ENCODE peak calls at places on chromosomes 13 and 19, in four cellular contexts. One of them, this sample, is unnamed.
A peak's percentile ranks its signal among the peaks of the same experiment; 100 is the strongest.

GRCh38 chr19:1400281-1401137 is 833 bp downstream of the GAMT start:
- DNase-seq in AG20443: peak; percentile 57
- DNase-seq in activated T-helper 1 cell treated with anti-CD3 and anti-CD28 coated beads, Interleukin-12 subunit alpha, Interleukin-12 subunit beta, Interleukin-2, Interleukin-4 antibody, amounts not matched to agents 30 ng/mL and 10 ng/mL and 1 ng/mL, durations not matched to agents 14 hours and 24 hours and 36 hours: no peak
- DNase-seq in nucleus accumbens: no peak
- DNase-seq in this sample: no peak

GRCh38 chr13:31927219-31927653 is 104.3 kb upstream of the FRY start:
- DNase-seq in AG20443: no peak
- DNase-seq in activated T-helper 1 cell treated with anti-CD3 and anti-CD28 coated beads, Interleukin-12 subunit alpha, Interleukin-12 subunit beta, Interleukin-2, Interleukin-4 antibody, amounts not matched to agents 30 ng/mL and 10 ng/mL and 1 ng/mL, durations not matched to agents 14 hours and 24 hours and 36 hours: no peak
- DNase-seq in nucleus accumbens: no peak
- DNase-seq in this sample: no peak

GRCh38 chr13:110475550-110476219 is 85.8 kb downstream of the RAB20 start:
- DNase-seq in AG20443: no peak
- DNase-seq in activated T-helper 1 cell treated with anti-CD3 and anti-CD28 coated beads, Interleukin-12 subunit alpha, Interleukin-12 subunit beta, Interleukin-2, Interleukin-4 antibody, amounts not matched to agents 30 ng/mL and 10 ng/mL and 1 ng/mL, durations not matched to agents 14 hours and 24 hours and 36 hours: no peak
- DNase-seq in nucleus accumbens: no peak
- DNase-seq in this sample: no peak

GRCh38 chr13:28820099-28821051 is at the start of gene MTUS2:
- DNase-seq in AG20443: no peak
- DNase-seq in activated T-helper 1 cell treated with anti-CD3 and anti-CD28 coated beads, Interleukin-12 subunit alpha, Interleukin-12 subunit beta, Interleukin-2, Interleukin-4 antibody, amounts not matched to agents 30 ng/mL and 10 ng/mL and 1 ng/mL, durations not matched to agents 14 hours and 24 hours and 36 hours: no peak
- DNase-seq in nucleus accumbens: peak; percentile 27
- DNase-seq in this sample: no peak

GRCh38 chr13:39888865-39889810 is 233.7 kb downstream of the COG6 start:
- DNase-seq in AG20443: no peak
- DNase-seq in activated T-helper 1 cell treated with anti-CD3 and anti-CD28 coated beads, Interleukin-12 subunit alpha, Interleukin-12 subunit beta, Interleukin-2, Interleukin-4 antibody, amounts not matched to agents 30 ng/mL and 10 ng/mL and 1 ng/mL, durations not matched to agents 14 hours and 24 hours and 36 hours: no peak
- DNase-seq in nucleus accumbens: no peak
- DNase-seq in this sample: no peak

GRCh38 chr13:47168086-47168485 is 271.2 kb upstream of the HTR2A start:
- DNase-seq in AG20443: no peak
- DNase-seq in activated T-helper 1 cell treated with anti-CD3 and anti-CD28 coated beads, Interleukin-12 subunit alpha, Interleukin-12 subunit beta, Interleukin-2, Interleukin-4 antibody, amounts not matched to agents 30 ng/mL and 10 ng/mL and 1 ng/mL, durations not matched to agents 14 hours and 24 hours and 36 hours: no peak
- DNase-seq in nucleus accumbens: no peak
- DNase-seq in this sample: no peak

GRCh38 chr13:113591750-113592149 is 7.2 kb downstream of the TFDP1 start:
- DNase-seq in AG20443: no peak
- DNase-seq in activated T-helper 1 cell treated with anti-CD3 and anti-CD28 coated beads, Interleukin-12 subunit alpha, Interleukin-12 subunit beta, Interleukin-2, Interleukin-4 antibody, amounts not matched to agents 30 ng/mL and 10 ng/mL and 1 ng/mL, durations not matched to agents 14 hours and 24 hours and 36 hours: no peak
- DNase-seq in nucleus accumbens: no peak
- DNase-seq in this sample: no peak

GRCh38 chr19:44592451-44592890 is 20.9 kb upstream of the IGSF23 start:
- DNase-seq in AG20443: no peak
- DNase-seq in activated T-helper 1 cell treated with anti-CD3 and anti-CD28 coated beads, Interleukin-12 subunit alpha, Interleukin-12 subunit beta, Interleukin-2, Interleukin-4 antibody, amounts not matched to agents 30 ng/mL and 10 ng/mL and 1 ng/mL, durations not matched to agents 14 hours and 24 hours and 36 hours: no peak
- DNase-seq in nucleus accumbens: no peak
- DNase-seq in this sample: no peak

GRCh38 chr19:41328157-41328817 is 18.3 kb downstream of the CCDC97 start:
- DNase-seq in AG20443: no peak
- DNase-seq in activated T-helper 1 cell treated with anti-CD3 and anti-CD28 coated beads, Interleukin-12 subunit alpha, Interleukin-12 subunit beta, Interleukin-2, Interleukin-4 antibody, amounts not matched to agents 30 ng/mL and 10 ng/mL and 1 ng/mL, durations not matched to agents 14 hours and 24 hours and 36 hours: peak; percentile 35
- DNase-seq in nucleus accumbens: no peak
- DNase-seq in this sample: peak; percentile 47

GRCh38 chr13:95388420-95389079 is 87.3 kb upstream of the ABCC4 start:
- DNase-seq in AG20443: no peak
- DNase-seq in activated T-helper 1 cell treated with anti-CD3 and anti-CD28 coated beads, Interleukin-12 subunit alpha, Interleukin-12 subunit beta, Interleukin-2, Interleukin-4 antibody, amounts not matched to agents 30 ng/mL and 10 ng/mL and 1 ng/mL, durations not matched to agents 14 hours and 24 hours and 36 hours: no peak
- DNase-seq in nucleus accumbens: no peak
- DNase-seq in this sample: no peak

GRCh38 chr13:73677041-73677589 is 457.1 kb downstream of the KLF12 start:
- DNase-seq in AG20443: peak; percentile 19
- DNase-seq in activated T-helper 1 cell treated with anti-CD3 and anti-CD28 coated beads, Interleukin-12 subunit alpha, Interleukin-12 subunit beta, Interleukin-2, Interleukin-4 antibody, amounts not matched to agents 30 ng/mL and 10 ng/mL and 1 ng/mL, durations not matched to agents 14 hours and 24 hours and 36 hours: no peak
- DNase-seq in nucleus accumbens: no peak
- DNase-seq in this sample: no peak

GRCh38 chr19:38263696-38264485 is 482 bp upstream of the SPINT2 start:
- DNase-seq in AG20443: peak; percentile 78
- DNase-seq in activated T-helper 1 cell treated with anti-CD3 and anti-CD28 coated beads, Interleukin-12 subunit alpha, Interleukin-12 subunit beta, Interleukin-2, Interleukin-4 antibody, amounts not matched to agents 30 ng/mL and 10 ng/mL and 1 ng/mL, durations not matched to agents 14 hours and 24 hours and 36 hours: peak; percentile 74
- DNase-seq in nucleus accumbens: no peak
- DNase-seq in this sample: peak; percentile 75

GRCh38 chr19:34359954-34360315 is 5.1 kb upstream of the GPI start:
- DNase-seq in AG20443: no peak
- DNase-seq in activated T-helper 1 cell treated with anti-CD3 and anti-CD28 coated beads, Interleukin-12 subunit alpha, Interleukin-12 subunit beta, Interleukin-2, Interleukin-4 antibody, amounts not matched to agents 30 ng/mL and 10 ng/mL and 1 ng/mL, durations not matched to agents 14 hours and 24 hours and 36 hours: no peak
- DNase-seq in nucleus accumbens: no peak
- DNase-seq in this sample: no peak

GRCh38 chr13:30421093-30422055 is 919 bp upstream of the UBE2L5 start:
- DNase-seq in AG20443: peak; percentile 93
- DNase-seq in activated T-helper 1 cell treated with anti-CD3 and anti-CD28 coated beads, Interleukin-12 subunit alpha, Interleukin-12 subunit beta, Interleukin-2, Interleukin-4 antibody, amounts not matched to agents 30 ng/mL and 10 ng/mL and 1 ng/mL, durations not matched to agents 14 hours and 24 hours and 36 hours: peak; percentile 37
- DNase-seq in nucleus accumbens: peak; percentile 72
- DNase-seq in this sample: peak; percentile 45

GRCh38 chr19:44725684-44726083 is 22.8 kb upstream of the BCL3 start:
- DNase-seq in AG20443: no peak
- DNase-seq in activated T-helper 1 cell treated with anti-CD3 and anti-CD28 coated beads, Interleukin-12 subunit alpha, Interleukin-12 subunit beta, Interleukin-2, Interleukin-4 antibody, amounts not matched to agents 30 ng/mL and 10 ng/mL and 1 ng/mL, durations not matched to agents 14 hours and 24 hours and 36 hours: no peak
- DNase-seq in nucleus accumbens: no peak
- DNase-seq in this sample: no peak

GRCh38 chr19:1250374-1251232 is 2.2 kb downstream of the MIDN start:
- DNase-seq in AG20443: no peak
- DNase-seq in activated T-helper 1 cell treated with anti-CD3 and anti-CD28 coated beads, Interleukin-12 subunit alpha, Interleukin-12 subunit beta, Interleukin-2, Interleukin-4 antibody, amounts not matched to agents 30 ng/mL and 10 ng/mL and 1 ng/mL, durations not matched to agents 14 hours and 24 hours and 36 hours: no peak
- DNase-seq in nucleus accumbens: peak; percentile 43
- DNase-seq in this sample: no peak

GRCh38 chr13:34469212-34469983 is 472.7 kb upstream of the NBEA start:
- DNase-seq in AG20443: no peak
- DNase-seq in activated T-helper 1 cell treated with anti-CD3 and anti-CD28 coated beads, Interleukin-12 subunit alpha, Interleukin-12 subunit beta, Interleukin-2, Interleukin-4 antibody, amounts not matched to agents 30 ng/mL and 10 ng/mL and 1 ng/mL, durations not matched to agents 14 hours and 24 hours and 36 hours: no peak
- DNase-seq in nucleus accumbens: no peak
- DNase-seq in this sample: no peak

GRCh38 chr13:96680898-96681297 is 313.4 kb downstream of the OXGR1 start:
- DNase-seq in AG20443: no peak
- DNase-seq in activated T-helper 1 cell treated with anti-CD3 and anti-CD28 coated beads, Interleukin-12 subunit alpha, Interleukin-12 subunit beta, Interleukin-2, Interleukin-4 antibody, amounts not matched to agents 30 ng/mL and 10 ng/mL and 1 ng/mL, durations not matched to agents 14 hours and 24 hours and 36 hours: no peak
- DNase-seq in nucleus accumbens: no peak
- DNase-seq in this sample: no peak

GRCh38 chr13:27168870-27169525 is 2.6 kb downstream of the USP12 start:
- DNase-seq in AG20443: no peak
- DNase-seq in activated T-helper 1 cell treated with anti-CD3 and anti-CD28 coated beads, Interleukin-12 subunit alpha, Interleukin-12 subunit beta, Interleukin-2, Interleukin-4 antibody, amounts not matched to agents 30 ng/mL and 10 ng/mL and 1 ng/mL, durations not matched to agents 14 hours and 24 hours and 36 hours: no peak
- DNase-seq in nucleus accumbens: no peak
- DNase-seq in this sample: no peak

GRCh38 chr13:33280923-33281322 is 4.6 kb downstream of the STARD13 start:
- DNase-seq in AG20443: no peak
- DNase-seq in activated T-helper 1 cell treated with anti-CD3 and anti-CD28 coated beads, Interleukin-12 subunit alpha, Interleukin-12 subunit beta, Interleukin-2, Interleukin-4 antibody, amounts not matched to agents 30 ng/mL and 10 ng/mL and 1 ng/mL, durations not matched to agents 14 hours and 24 hours and 36 hours: no peak
- DNase-seq in nucleus accumbens: no peak
- DNase-seq in this sample: no peak

GRCh38 chr19:15563325-15563794 is 51.7 kb upstream of the CYP4F8 start:
- DNase-seq in AG20443: no peak
- DNase-seq in activated T-helper 1 cell treated with anti-CD3 and anti-CD28 coated beads, Interleukin-12 subunit alpha, Interleukin-12 subunit beta, Interleukin-2, Interleukin-4 antibody, amounts not matched to agents 30 ng/mL and 10 ng/mL and 1 ng/mL, durations not matched to agents 14 hours and 24 hours and 36 hours: no peak
- DNase-seq in nucleus accumbens: no peak
- DNase-seq in this sample: no peak

GRCh38 chr19:49642488-49643035 is 553 bp downstream of the SCAF1 start:
- DNase-seq in AG20443: no peak
- DNase-seq in activated T-helper 1 cell treated with anti-CD3 and anti-CD28 coated beads, Interleukin-12 subunit alpha, Interleukin-12 subunit beta, Interleukin-2, Interleukin-4 antibody, amounts not matched to agents 30 ng/mL and 10 ng/mL and 1 ng/mL, durations not matched to agents 14 hours and 24 hours and 36 hours: no peak
- DNase-seq in nucleus accumbens: no peak
- DNase-seq in this sample: no peak

GRCh38 chr19:47603706-47604310 is 5.1 kb upstream of the BICRA start:
- DNase-seq in AG20443: no peak
- DNase-seq in activated T-helper 1 cell treated with anti-CD3 and anti-CD28 coated beads, Interleukin-12 subunit alpha, Interleukin-12 subunit beta, Interleukin-2, Interleukin-4 antibody, amounts not matched to agents 30 ng/mL and 10 ng/mL and 1 ng/mL, durations not matched to agents 14 hours and 24 hours and 36 hours: no peak
- DNase-seq in nucleus accumbens: no peak
- DNase-seq in this sample: no peak

GRCh38 chr13:97855570-97855970 is 97.9 kb upstream of the IPO5 start:
- DNase-seq in AG20443: peak; percentile 80
- DNase-seq in activated T-helper 1 cell treated with anti-CD3 and anti-CD28 coated beads, Interleukin-12 subunit alpha, Interleukin-12 subunit beta, Interleukin-2, Interleukin-4 antibody, amounts not matched to agents 30 ng/mL and 10 ng/mL and 1 ng/mL, durations not matched to agents 14 hours and 24 hours and 36 hours: no peak
- DNase-seq in nucleus accumbens: no peak
- DNase-seq in this sample: no peak

GRCh38 chr13:98972627-98973026 is 5.2 kb downstream of the DOCK9 start:
- DNase-seq in AG20443: peak; percentile 51
- DNase-seq in activated T-helper 1 cell treated with anti-CD3 and anti-CD28 coated beads, Interleukin-12 subunit alpha, Interleukin-12 subunit beta, Interleukin-2, Interleukin-4 antibody, amounts not matched to agents 30 ng/mL and 10 ng/mL and 1 ng/mL, durations not matched to agents 14 hours and 24 hours and 36 hours: no peak
- DNase-seq in nucleus accumbens: no peak
- DNase-seq in this sample: no peak

GRCh38 chr19:5292843-5293606 is 47.6 kb downstream of the PTPRS start:
- DNase-seq in AG20443: peak; percentile 99
- DNase-seq in activated T-helper 1 cell treated with anti-CD3 and anti-CD28 coated beads, Interleukin-12 subunit alpha, Interleukin-12 subunit beta, Interleukin-2, Interleukin-4 antibody, amounts not matched to agents 30 ng/mL and 10 ng/mL and 1 ng/mL, durations not matched to agents 14 hours and 24 hours and 36 hours: no peak
- DNase-seq in nucleus accumbens: peak; percentile 75
- DNase-seq in this sample: peak; percentile 13

GRCh38 chr13:111082240-111082639 is 32.9 kb upstream of the ARHGEF7 start:
- DNase-seq in AG20443: no peak
- DNase-seq in activated T-helper 1 cell treated with anti-CD3 and anti-CD28 coated beads, Interleukin-12 subunit alpha, Interleukin-12 subunit beta, Interleukin-2, Interleukin-4 antibody, amounts not matched to agents 30 ng/mL and 10 ng/mL and 1 ng/mL, durations not matched to agents 14 hours and 24 hours and 36 hours: no peak
- DNase-seq in nucleus accumbens: no peak
- DNase-seq in this sample: no peak

GRCh38 chr19:23440791-23441190 is 45.5 kb upstream of the ZNF91 start:
- DNase-seq in AG20443: no peak
- DNase-seq in activated T-helper 1 cell treated with anti-CD3 and anti-CD28 coated beads, Interleukin-12 subunit alpha, Interleukin-12 subunit beta, Interleukin-2, Interleukin-4 antibody, amounts not matched to agents 30 ng/mL and 10 ng/mL and 1 ng/mL, durations not matched to agents 14 hours and 24 hours and 36 hours: no peak
- DNase-seq in nucleus accumbens: no peak
- DNase-seq in this sample: no peak

This sample was measured in activated T-helper 2 cell treated with anti-CD3 and anti-CD28 coated beads, Interferon-gamma antibody, Interleukin-2, Interleukin-4, amounts not matched to agents 10 μg/mL and 5 μg/mL and 100 μg/mL, durations not matched to agents 14 hours and 24 hours and 36 hours.